ENCODE peak calls at places on chromosomes 5 and 9, in four cellular contexts. One of them, this sample, is unnamed.

GRCh38 chr5:33781286-33781685 is 110.5 kb downstream of the ADAMTS12 start:
- DNase-seq in NCI-H1436 treated with DMSO at 0.1 percent for 48 hours: no peak
- DNase-seq in T follicular helper cell: no peak
- DNase-seq in endothelial cell: no peak
- DNase-seq in this sample: no peak

GRCh38 chr5:35679351-35679750 is 61.7 kb downstream of the SPEF2 start:
- DNase-seq in NCI-H1436 treated with DMSO at 0.1 percent for 48 hours: no peak
- DNase-seq in T follicular helper cell: no peak
- DNase-seq in endothelial cell: no peak
- DNase-seq in this sample: no peak

GRCh38 chr5:17379188-17379951 is 118.7 kb upstream of the TAF11L2 start:
- DNase-seq in NCI-H1436 treated with DMSO at 0.1 percent for 48 hours: peak
- DNase-seq in T follicular helper cell: no peak
- DNase-seq in endothelial cell: no peak
- DNase-seq in this sample: no peak

GRCh38 chr9:133347515-133347984 is 381 bp downstream of the MED22 start:
- DNase-seq in NCI-H1436 treated with DMSO at 0.1 percent for 48 hours: no peak
- DNase-seq in T follicular helper cell: peak
- DNase-seq in endothelial cell: peak
- DNase-seq in this sample: no peak

GRCh38 chr9:127522727-127523126 is 71.4 kb downstream of the LRSAM1 start:
- DNase-seq in NCI-H1436 treated with DMSO at 0.1 percent for 48 hours: no peak
- DNase-seq in T follicular helper cell: no peak
- DNase-seq in endothelial cell: no peak
- DNase-seq in this sample: peak

GRCh38 chr5:151427258-151427657 is 20.1 kb upstream of the SLC36A1 start:
- DNase-seq in NCI-H1436 treated with DMSO at 0.1 percent for 48 hours: no peak
- DNase-seq in T follicular helper cell: no peak
- DNase-seq in endothelial cell: no peak
- DNase-seq in this sample: no peak

GRCh38 chr9:130698514-130698913 is 4.9 kb downstream of the EXOSC2 start:
- DNase-seq in NCI-H1436 treated with DMSO at 0.1 percent for 48 hours: no peak
- DNase-seq in T follicular helper cell: no peak
- DNase-seq in endothelial cell: no peak
- DNase-seq in this sample: no peak

GRCh38 chr5:90504743-90505142 is 24.6 kb downstream of the LYSMD3 start:
- DNase-seq in NCI-H1436 treated with DMSO at 0.1 percent for 48 hours: no peak
- DNase-seq in T follicular helper cell: no peak
- DNase-seq in endothelial cell: no peak
- DNase-seq in this sample: no peak

GRCh38 chr9:86256653-86257052 is 2.8 kb downstream of the C9orf153 start:
- DNase-seq in NCI-H1436 treated with DMSO at 0.1 percent for 48 hours: no peak
- DNase-seq in T follicular helper cell: no peak
- DNase-seq in endothelial cell: no peak
- DNase-seq in this sample: no peak

GRCh38 chr5:114695292-114695904 is 333.5 kb downstream of the KCNN2 start:
- DNase-seq in NCI-H1436 treated with DMSO at 0.1 percent for 48 hours: no peak
- DNase-seq in T follicular helper cell: no peak
- DNase-seq in endothelial cell: no peak
- DNase-seq in this sample: no peak

GRCh38 chr5:71471193-71471592 is 15.7 kb downstream of the BDP1 start:
- DNase-seq in NCI-H1436 treated with DMSO at 0.1 percent for 48 hours: no peak
- DNase-seq in T follicular helper cell: no peak
- DNase-seq in endothelial cell: no peak
- DNase-seq in this sample: no peak

GRCh38 chr5:168056499-168057182 is 234.8 kb upstream of the WWC1 start:
- DNase-seq in NCI-H1436 treated with DMSO at 0.1 percent for 48 hours: no peak
- DNase-seq in T follicular helper cell: no peak
- DNase-seq in endothelial cell: no peak
- DNase-seq in this sample: no peak

GRCh38 chr5:177455036-177455660 is 8.5 kb downstream of the PRR7 start:
- DNase-seq in NCI-H1436 treated with DMSO at 0.1 percent for 48 hours: no peak
- DNase-seq in T follicular helper cell: peak
- DNase-seq in endothelial cell: peak
- DNase-seq in this sample: no peak

GRCh38 chr5:53537711-53538110 is 22.7 kb upstream of the NDUFS4 start:
- DNase-seq in NCI-H1436 treated with DMSO at 0.1 percent for 48 hours: no peak
- DNase-seq in T follicular helper cell: no peak
- DNase-seq in endothelial cell: no peak
- DNase-seq in this sample: no peak

GRCh38 chr5:54743997-54744788 is 226.6 kb downstream of the SNX18 start:
- DNase-seq in NCI-H1436 treated with DMSO at 0.1 percent for 48 hours: no peak
- DNase-seq in T follicular helper cell: peak
- DNase-seq in endothelial cell: no peak
- DNase-seq in this sample: no peak

GRCh38 chr9:97980918-97981827 is 2.0 kb upstream of the ANP32B start:
- DNase-seq in NCI-H1436 treated with DMSO at 0.1 percent for 48 hours: no peak
- DNase-seq in T follicular helper cell: no peak
- DNase-seq in endothelial cell: no peak
- DNase-seq in this sample: no peak

GRCh38 chr9:129570450-129571297 is 50.2 kb downstream of the C9orf50 start:
- DNase-seq in NCI-H1436 treated with DMSO at 0.1 percent for 48 hours: no peak
- DNase-seq in T follicular helper cell: no peak
- DNase-seq in endothelial cell: no peak
- DNase-seq in this sample: no peak

GRCh38 chr5:58469895-58470294 is 10.0 kb upstream of the PLK2 start:
- DNase-seq in NCI-H1436 treated with DMSO at 0.1 percent for 48 hours: no peak
- DNase-seq in T follicular helper cell: no peak
- DNase-seq in endothelial cell: no peak
- DNase-seq in this sample: no peak